ENCODE peak calls at places on chromosomes 5 and 9, in eight cellular contexts. Q is esophagus squamous epithelium, I is cardiac muscle cell, K is choroid plexus epithelial cell, F is fibroblast of lung, H is ovary, O is mammary epithelial cell, M is transverse colon. B is an unnamed sample.

GRCh38 chr9:136029556-136029955 is 65.5 kb downstream of the NACC2 start:
- DNase-seq in Q (no peak), I (no peak), K (no peak), F (no peak), H (no peak), O (no peak), M (no peak), B (no peak)

GRCh38 chr5:137498736-137499505 is at the start of gene SPOCK1:
- DNase-seq in Q (no peak), I (peak; percentile 88), K (peak; percentile 75), F (peak; percentile 66), H (peak; percentile 75), O (peak; percentile 57), M (peak; percentile 65), B (peak; percentile 59)

GRCh38 chr9:23145467-23145866 is 680.6 kb downstream of the ELAVL2 start:
- DNase-seq in Q (no peak), I (no peak), K (no peak), F (no peak), H (no peak), O (no peak), M (no peak), B (no peak)

GRCh38 chr9:108053555-108054061 is 564.0 kb upstream of the KLF4 start:
- DNase-seq in Q (no peak), I (peak; percentile 93), K (peak; percentile 88), F (peak; percentile 87), H (peak; percentile 89), O (peak; percentile 76), M (peak; percentile 68), B (peak; percentile 94)

GRCh38 chr9:113531919-113532808 is 68.6 kb downstream of the RGS3 start:
- DNase-seq in Q (no peak), I (no peak), K (no peak), F (no peak), H (peak; percentile 24), O (no peak), M (no peak), B (no peak)

GRCh38 chr5:60519372-60519771 is 180.6 kb downstream of the DEPDC1B start:
- DNase-seq in Q (no peak), I (no peak), K (peak; percentile 43), F (no peak), H (no peak), O (no peak), M (no peak), B (no peak)

GRCh38 chr5:173964491-173964890 is 24.5 kb upstream of the C5orf47 start:
- DNase-seq in Q (no peak), I (no peak), K (no peak), F (no peak), H (no peak), O (no peak), M (no peak), B (no peak)

GRCh38 chr5:126937796-126938195 is 92.6 kb downstream of the MARCHF3 start:
- DNase-seq in Q (no peak), I (peak; percentile 67), K (peak; percentile 34), F (no peak), H (no peak), O (no peak), M (no peak), B (no peak)

GRCh38 chr5:10591946-10592345 is 28.1 kb downstream of the ANKRD33B start:
- DNase-seq in Q (no peak), I (peak; percentile 23), K (no peak), F (no peak), H (no peak), O (no peak), M (no peak), B (no peak)

GRCh38 chr9:132997591-132997990 is 19.1 kb downstream of the GFI1B start:
- DNase-seq in Q (no peak), I (peak; percentile 71), K (peak; percentile 75), F (peak; percentile 52), H (no peak), O (no peak), M (no peak), B (peak; percentile 8)

GRCh38 chr9:119701651-119702050 is 332.4 kb upstream of the BRINP1 start:
- DNase-seq in Q (no peak), I (no peak), K (no peak), F (no peak), H (no peak), O (no peak), M (no peak), B (no peak)

GRCh38 chr9:90964101-90965020 is 162.7 kb downstream of the SYK start:
- DNase-seq in Q (no peak), I (peak; percentile 41), K (peak; percentile 34), F (no peak), H (peak; percentile 51), O (no peak), M (peak; percentile 69), B (peak; percentile 21)

GRCh38 chr9:105064248-105065118 is 136.5 kb upstream of the ABCA1 start:
- DNase-seq in Q (peak; percentile 10), I (peak; percentile 96), K (peak; percentile 99), F (peak; percentile 98), H (peak; percentile 91), O (peak; percentile 97), M (peak; percentile 93), B (peak; percentile 98)

DNA sequence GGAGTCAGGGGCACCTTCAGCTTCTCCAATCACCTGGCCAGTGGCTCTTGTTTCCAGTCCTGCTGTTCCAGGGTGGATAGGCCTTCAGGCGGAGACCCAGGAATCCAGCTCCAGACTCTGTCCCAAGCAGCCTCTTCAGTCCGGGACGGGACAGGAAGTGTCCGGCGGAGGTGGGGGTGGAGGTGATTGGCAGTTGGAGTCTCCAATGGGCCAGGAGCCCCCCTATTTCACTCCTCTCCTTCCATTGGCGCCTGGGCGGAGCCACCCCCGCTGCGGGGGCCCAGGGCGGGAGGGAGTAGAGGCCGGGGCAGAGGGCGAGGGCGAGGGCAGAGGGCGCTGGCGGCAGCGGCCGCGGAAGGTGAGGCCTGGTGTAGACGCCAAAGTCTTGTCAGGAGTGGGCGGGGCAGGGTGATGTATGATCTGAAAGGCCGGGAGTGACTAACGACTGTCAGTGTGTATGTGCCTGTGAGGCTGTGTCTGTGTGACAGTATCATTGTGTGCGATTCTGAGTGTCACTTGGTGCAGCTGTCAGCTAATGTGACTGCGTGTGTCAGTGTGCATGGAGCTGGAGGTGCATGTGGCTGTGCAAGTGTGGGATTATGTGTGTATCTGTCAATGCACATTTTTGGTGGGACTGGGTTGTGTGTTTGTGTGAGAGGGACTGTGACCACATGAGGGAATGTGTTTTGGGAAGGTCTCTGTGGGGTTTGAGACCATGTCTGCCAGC is at the start of gene IL11RA:
- DNase-seq in Q (no peak), I (peak; percentile 83), K (peak; percentile 83), F (peak; percentile 88), H (peak; percentile 90), O (peak; percentile 79), M (peak; percentile 90), B (peak; percentile 80)
- TF ChIP-seq CTCF in Q (no peak), I (no peak), K (no peak), F (no peak), H (no peak), O (no peak), M (no peak), B (no peak)

GRCh38 chr5:15715535-15715934 is 215.6 kb downstream of the FBXL7 start:
- DNase-seq in Q (no peak), I (no peak), K (no peak), F (no peak), H (no peak), O (no peak), M (no peak), B (no peak)
- H3K4me3 ChIP-seq in Q (no peak overlapping the region), I (no peak overlapping the region), K (no peak overlapping the region), F (no peak overlapping the region), H (no peak overlapping the region), O (no peak overlapping the region), M (no peak overlapping the region), B (no peak overlapping the region)

GRCh38 chr5:141757402-141757801 is 75.4 kb upstream of the ARAP3 start:
- DNase-seq in Q (no peak), I (peak; percentile 60), K (peak; percentile 55), F (peak; percentile 25), H (no peak), O (peak; percentile 62), M (peak; percentile 36), B (no peak)
- TF ChIP-seq CTCF in Q (no peak), I (peak; percentile 68), K (peak; percentile 70), F (peak; percentile 54), H (no peak), O (peak; percentile 70), M (no peak), B (peak; percentile 39)

DNA sequence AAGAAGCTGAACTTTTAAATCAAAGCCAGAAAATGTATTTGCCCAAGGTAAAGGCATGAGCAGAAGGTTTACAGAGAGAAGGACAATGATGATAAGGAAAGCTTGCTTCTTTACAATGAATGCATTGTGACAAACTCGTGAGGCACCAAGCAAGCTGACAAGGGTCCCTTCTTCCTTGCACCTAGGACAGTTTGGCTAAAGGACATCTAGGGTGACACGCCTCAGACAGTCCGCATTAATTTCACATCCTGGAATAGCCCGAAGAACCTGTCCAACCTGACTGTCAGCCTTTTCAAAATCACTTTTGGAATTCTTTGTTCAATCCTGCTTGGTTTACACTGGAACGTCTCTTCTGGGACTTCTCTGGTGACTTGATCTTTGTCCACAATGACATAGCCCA is 146.4 kb upstream of the MAP3K1 start:
- DNase-seq in Q (no peak), I (no peak), K (no peak), F (no peak), H (no peak), O (no peak), M (no peak), B (no peak)
- H3K4me3 ChIP-seq in Q (no peak overlapping the region), I (no peak overlapping the region), K (no peak overlapping the region), F (no peak overlapping the region), H (no peak overlapping the region), O (no peak overlapping the region), M (no peak overlapping the region), B (no peak overlapping the region)

GRCh38 chr9:33349743-33350142 is 52.6 kb downstream of the AQP7 start:
- DNase-seq in Q (no peak), I (no peak), K (no peak), F (no peak), H (no peak), O (no peak), M (no peak), B (no peak)

GRCh38 chr9:33350310-33350709 is 52.1 kb downstream of the AQP7 start:
- DNase-seq in Q (no peak), I (peak; percentile 61), K (peak; percentile 84), F (peak; percentile 67), H (no peak), O (peak; percentile 65), M (no peak), B (peak; percentile 81)

GRCh38 chr9:33346564-33346963 is 55.8 kb downstream of the AQP7 start:
- DNase-seq in Q (no peak), I (peak; percentile 19), K (no peak), F (no peak), H (no peak), O (no peak), M (no peak), B (no peak)

GRCh38 chr9:33351547-33351946 is 50.8 kb downstream of the AQP7 start:
- DNase-seq in Q (no peak), I (no peak), K (no peak), F (no peak), H (no peak), O (peak; percentile 59), M (no peak), B (no peak)

DNA sequence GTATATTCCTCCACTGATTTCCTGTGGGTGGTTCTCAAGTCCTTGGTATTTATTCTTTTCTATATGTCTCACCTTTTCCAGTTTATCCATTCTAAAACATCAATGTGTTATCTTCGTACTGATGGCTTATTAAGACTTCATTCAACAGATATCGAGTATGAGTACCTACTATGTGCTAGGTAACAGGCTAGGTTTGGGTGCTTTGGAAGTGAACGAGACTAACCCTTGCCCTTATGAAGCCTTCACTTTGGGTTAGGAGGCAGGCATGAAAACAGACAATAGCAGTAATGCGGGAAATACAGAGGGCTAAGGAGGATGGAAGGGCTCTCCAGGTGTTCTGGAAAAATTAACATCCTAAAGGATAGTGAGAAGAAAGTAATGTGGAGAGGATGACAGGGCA is 53.4 kb downstream of the AQP7 start:
- DNase-seq in Q (no peak), I (no peak), K (no peak), F (no peak), H (no peak), O (no peak), M (no peak), B (no peak)
- TF ChIP-seq CTCF in Q (no peak), I (no peak), K (no peak), F (no peak), H (no peak), O (no peak), M (no peak), B (no peak)

B was measured in astrocyte of the spinal cord.